ENCODE peak calls at places on chromosomes 6 and 20, in seven cellular contexts. H is activated T-helper 1 cell treated with Interleukin-2 at 50 U/mL for 16 hours, X is GM04504, Q is BJ, L is T1000, G is GM04503, U is T-helper 1 cell. A is an unnamed sample.

GRCh38 chr20:31572042-31572700 is 32.9 kb upstream of the ID1 start:
- DNase-seq in H (no peak), X (no peak), Q (no peak), L (no peak), G (no peak), U (no peak), A (no peak)

GRCh38 chr6:82331031-82331773 is 32.4 kb upstream of the TPBG start:
- DNase-seq in H (no peak), X (peak), Q (peak), L (peak), G (peak), U (no peak), A (no peak)

GRCh38 chr6:163324928-163325784 is 89.4 kb upstream of the QKI start:
- DNase-seq in H (no peak), X (no peak), Q (no peak), L (peak), G (no peak), U (no peak), A (no peak)

GRCh38 chr6:167819640-167820039 is 7.1 kb upstream of the AFDN start:
- DNase-seq in H (no peak), X (no peak), Q (no peak), L (no peak), G (no peak), U (no peak), A (no peak)

GRCh38 chr6:126267621-126268020 is 72.3 kb upstream of the CENPW start:
- DNase-seq in H (no peak), X (no peak), Q (no peak), L (no peak), G (no peak), U (no peak), A (no peak)

GRCh38 chr6:135182993-135183531 is 2.0 kb downstream of the MYB start:
- DNase-seq in H (peak), X (no peak), Q (no peak), L (no peak), G (no peak), U (peak), A (peak)

GRCh38 chr6:52550014-52550575 is 26.8 kb downstream of the TRAM2 start:
- DNase-seq in H (no peak), X (no peak), Q (no peak), L (no peak), G (no peak), U (no peak), A (no peak)

GRCh38 chr20:33054381-33054780 is 678 bp downstream of the BPIFB3 start:
- DNase-seq in H (no peak), X (no peak), Q (no peak), L (no peak), G (no peak), U (no peak), A (no peak)

GRCh38 chr6:107820571-107821261 is 3.4 kb downstream of the SCML4 start:
- DNase-seq in H (no peak), X (no peak), Q (no peak), L (no peak), G (no peak), U (peak), A (no peak)

A was measured in T-helper 22 cell.